ENCODE peak calls at places on chromosomes 2 and 18, in nine cellular contexts. H is psoas muscle; K is upper lobe of right lung; U is GM12865; N is fibroblast of the aortic adventitia; W is AG04450; T is CD8-positive, alpha-beta T cell; C is endodermal cell; X is heart left ventricle. F is an unnamed sample.

GRCh38 chr2:120472891-120473309 is 127.0 kb downstream of the INHBB start:
- DNase-seq in H (no peak), K (peak; percentile 68), U (no peak), N (no peak), W (no peak), T (no peak), C (peak; percentile 18), X (no peak), F (no peak)

GRCh38 chr18:43671431-43671830 is 394.1 kb upstream of the SYT4 start:
- DNase-seq in H (no peak), K (no peak), U (no peak), N (no peak), W (no peak), T (no peak), C (no peak), X (no peak), F (no peak)

GRCh38 chr2:74777161-74777900 is 56.6 kb upstream of the HK2 start:
- DNase-seq in H (no peak), K (no peak), U (peak; percentile 33), N (no peak), W (no peak), T (no peak), C (no peak), X (no peak), F (no peak)

GRCh38 chr2:177397501-177398289 is 5.1 kb downstream of the AGPS start:
- DNase-seq in H (no peak), K (no peak), U (peak; percentile 17), N (peak; percentile 92), W (peak; percentile 42), T (no peak), C (no peak), X (peak; percentile 16), F (no peak)

GRCh38 chr2:216743781-216744180 is 48.4 kb upstream of the IGFBP5 start:
- DNase-seq in H (no peak), K (no peak), U (no peak), N (no peak), W (no peak), T (no peak), C (no peak), X (no peak), F (no peak)

GRCh38 chr2:46275995-46276394 is 21.2 kb upstream of the EPAS1 start:
- DNase-seq in H (peak; percentile 76), K (peak; percentile 84), U (peak; percentile 16), N (no peak), W (no peak), T (peak; percentile 71), C (peak; percentile 86), X (peak; percentile 87), F (no peak)

GRCh38 chr2:202064206-202064880 is 8.7 kb upstream of the KIAA2012 start:
- DNase-seq in H (no peak), K (no peak), U (no peak), N (peak; percentile 97), W (peak; percentile 67), T (no peak), C (peak; percentile 70), X (peak; percentile 20), F (no peak)

GRCh38 chr18:72544092-72544886 is at the start of gene CBLN2:
- DNase-seq in H (no peak), K (peak; percentile 79), U (peak; percentile 66), N (peak; percentile 56), W (peak; percentile 8), T (no peak), C (peak; percentile 93), X (no peak), F (no peak)

GRCh38 chr18:2656237-2657042 is 914 bp downstream of the SMCHD1 start:
- DNase-seq in H (peak; percentile 81), K (peak; percentile 81), U (peak; percentile 57), N (peak; percentile 38), W (no peak), T (peak; percentile 68), C (peak; percentile 70), X (peak; percentile 67), F (peak; percentile 87)

GRCh38 chr2:98026927-98027522 is 31.3 kb upstream of the TMEM131 start:
- DNase-seq in H (no peak), K (no peak), U (peak; percentile 93), N (no peak), W (no peak), T (peak; percentile 7), C (no peak), X (no peak), F (no peak)

GRCh38 chr2:8239402-8240127 is 442.3 kb upstream of the ID2 start:
- DNase-seq in H (no peak), K (no peak), U (peak; percentile 16), N (no peak), W (no peak), T (peak; percentile 9), C (peak; percentile 46), X (no peak), F (no peak)

GRCh38 chr18:57002627-57003026 is 144.3 kb upstream of the BOD1L2 start:
- DNase-seq in H (no peak), K (no peak), U (no peak), N (no peak), W (no peak), T (no peak), C (no peak), X (no peak), F (no peak)

GRCh38 chr2:160339726-160340125 is 139.7 kb upstream of the ITGB6 start:
- DNase-seq in H (no peak), K (no peak), U (no peak), N (no peak), W (no peak), T (no peak), C (no peak), X (no peak), F (no peak)

GRCh38 chr2:61605245-61605644 is 67.1 kb upstream of the XPO1 start:
- DNase-seq in H (no peak), K (no peak), U (no peak), N (no peak), W (no peak), T (no peak), C (no peak), X (no peak), F (no peak)

GRCh38 chr2:219422944-219423534 is 4.9 kb downstream of the DES start:
- DNase-seq in H (peak; percentile 66), K (no peak), U (no peak), N (no peak), W (no peak), T (no peak), C (no peak), X (no peak), F (no peak)

GRCh38 chr18:27656905-27657304 is 471.8 kb upstream of the CHST9 start:
- DNase-seq in H (no peak), K (no peak), U (no peak), N (no peak), W (no peak), T (no peak), C (no peak), X (no peak), F (no peak)

GRCh38 chr18:23703987-23704384 is 14.7 kb downstream of the LAMA3 start:
- DNase-seq in H (no peak), K (no peak), U (no peak), N (no peak), W (no peak), T (no peak), C (no peak), X (no peak), F (peak; percentile 52)

DNA sequence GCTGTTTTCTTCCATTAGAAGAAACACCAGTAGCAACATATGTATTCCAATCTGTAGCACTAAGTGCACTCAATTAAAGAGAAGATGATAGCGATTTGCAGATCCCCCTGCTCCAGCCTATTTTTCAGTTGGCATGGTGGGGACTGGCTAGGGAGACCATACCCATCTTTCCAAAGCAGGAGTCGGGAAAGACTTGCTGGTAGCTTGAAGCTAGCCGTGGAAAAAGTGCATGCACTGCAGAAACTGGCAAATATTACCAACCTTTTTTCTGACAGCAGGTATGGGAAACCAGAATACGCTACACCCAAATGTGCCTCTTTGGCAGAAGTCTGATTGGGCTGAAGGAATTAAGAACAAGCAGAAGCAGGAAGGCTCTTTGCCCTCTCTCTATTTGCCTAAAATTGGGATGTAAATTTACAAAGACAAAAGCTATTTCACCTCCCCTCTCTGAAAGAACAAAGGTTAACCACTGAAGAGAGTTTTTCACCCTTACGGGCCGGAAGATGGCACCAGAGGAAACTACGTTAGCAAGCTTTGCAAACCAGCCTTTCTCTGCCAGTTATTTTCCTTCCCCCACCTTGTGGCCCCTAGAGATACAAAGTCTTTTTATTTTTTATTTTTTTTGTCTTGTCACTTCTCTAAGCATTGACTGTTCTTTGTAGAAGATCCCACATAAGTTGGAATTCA is 273.1 kb downstream of the DLGAP1 start:
- DNase-seq in H (no peak), K (no peak), U (peak; percentile 68), N (no peak), W (no peak), T (no peak), C (peak; percentile 49), X (no peak), F (no peak)
- TF ChIP-seq CTCF in H (no peak), K (no peak), U (peak; percentile 27), N (no peak), W (no peak), T (no peak), C (peak; percentile 74), X (no peak), F (no peak)

DNA sequence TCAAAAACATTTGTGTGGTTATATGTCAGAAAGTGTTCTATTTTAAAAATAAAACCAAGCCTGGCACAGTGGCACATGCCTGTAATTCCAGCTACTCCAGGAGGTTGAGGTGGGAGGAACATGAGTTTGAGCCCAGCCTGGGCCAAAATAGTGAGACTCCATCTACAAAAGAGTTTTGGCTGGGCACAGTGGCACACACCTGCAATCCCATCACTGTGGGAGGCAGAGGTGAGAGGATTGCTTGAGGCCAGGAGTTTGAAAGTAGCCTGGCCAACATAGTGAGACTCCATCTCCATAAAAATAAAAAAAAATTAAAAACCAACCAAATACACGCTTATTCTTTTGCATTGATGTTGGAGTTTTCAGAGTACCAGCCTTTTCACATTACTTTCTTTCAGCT is 9.6 kb downstream of the ANKRD12 start:
- DNase-seq in H (no peak), K (no peak), U (no peak), N (no peak), W (no peak), T (no peak), C (no peak), X (no peak), F (no peak)
- H3K4me3 ChIP-seq in H (no peak overlapping the region), K (no peak overlapping the region), U (no peak overlapping the region), N (no peak overlapping the region), W (no peak overlapping the region), T (no peak overlapping the region), C (no peak overlapping the region), X (no peak overlapping the region), F (no peak overlapping the region)

GRCh38 chr2:226247289-226248275 is 552.0 kb downstream of the IRS1 start:
- DNase-seq in H (no peak), K (no peak), U (no peak), N (peak; percentile 25), W (no peak), T (no peak), C (no peak), X (no peak), F (no peak)
- TF ChIP-seq CTCF in H (no peak), K (no peak), U (no peak), N (peak; percentile 11), W (no peak), T (no peak), C (peak; percentile 37), X (no peak), F (no peak)

DNA sequence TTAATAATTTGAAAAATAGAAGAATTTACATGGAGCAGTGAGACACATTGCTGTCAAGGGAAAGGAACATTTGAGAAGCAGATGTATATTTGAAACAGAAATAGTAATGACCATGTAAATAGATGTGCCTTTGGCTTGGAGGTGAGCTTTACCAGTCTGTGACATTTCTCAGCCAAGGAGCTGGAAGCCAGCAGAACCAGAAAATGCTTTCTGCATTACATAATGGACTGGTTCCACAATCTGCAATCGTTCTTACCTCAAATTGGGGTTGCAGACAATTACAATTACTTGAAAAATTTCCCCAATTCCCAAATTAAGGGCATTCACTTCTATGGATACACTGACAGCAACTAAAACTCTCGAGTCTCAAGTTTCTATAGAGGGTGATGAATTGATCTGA is 59.7 kb downstream of the HNMT start:
- DNase-seq in H (no peak), K (no peak), U (no peak), N (no peak), W (no peak), T (no peak), C (no peak), X (no peak), F (no peak)
- H3K4me3 ChIP-seq in H (no peak overlapping the region), K (no peak overlapping the region), U (no peak overlapping the region), N (no peak overlapping the region), W (no peak overlapping the region), T (no peak overlapping the region), C (no peak overlapping the region), X (no peak overlapping the region), F (no peak overlapping the region)